ENCODE peak calls at places on chromosomes 13 and 19, in eight cellular contexts. I is choroid plexus epithelial cell, Y is tibial artery, T is endothelial cell, F is cardiac muscle cell, C is pancreas, E is neural crest cell, A is uterus. V is an unnamed sample.

GRCh38 chr13:49367640-49368431 is 76.0 kb downstream of the CAB39L start:
- DNase-seq in C (no peak), E (no peak), I (peak), T (no peak), F (no peak), Y (no peak), A (no peak), V (no peak)

GRCh38 chr19:30374791-30375650 is 2.8 kb downstream of the ZNF536 start:
- DNase-seq in F (peak), I (no peak), E (peak), C (no peak), A (no peak), T (no peak), Y (no peak), V (no peak)

GRCh38 chr13:48801255-48801654 is 147.5 kb downstream of the CYSLTR2 start:
- DNase-seq in F (no peak), A (no peak), T (no peak), E (no peak), C (no peak), Y (no peak), I (no peak), V (no peak)

GRCh38 chr19:47379398-47379938 is 30.4 kb downstream of the DHX34 start:
- DNase-seq in E (no peak), T (no peak), Y (no peak), I (no peak), C (no peak), A (no peak), F (no peak), V (no peak)

GRCh38 chr19:28981994-28982393 is 231.0 kb downstream of the UQCRFS1 start:
- DNase-seq in F (no peak), C (no peak), A (no peak), Y (no peak), I (no peak), E (no peak), T (no peak), V (no peak)

GRCh38 chr13:104843328-104843727 is 1692.1 kb downstream of the EFNB2 start:
- DNase-seq in E (no peak), T (no peak), I (no peak), Y (no peak), A (no peak), F (no peak), C (no peak), V (no peak)

GRCh38 chr13:106685142-106685541 is 117.2 kb upstream of the ARGLU1 start:
- DNase-seq in E (no peak), F (no peak), C (no peak), Y (no peak), A (no peak), I (no peak), T (no peak), V (no peak)

GRCh38 chr13:22061371-22061805 is 390.5 kb downstream of the FGF9 start:
- DNase-seq in C (no peak), T (no peak), Y (no peak), A (no peak), F (no peak), E (no peak), I (no peak), V (no peak)

GRCh38 chr13:102721800-102722231 is 27.0 kb upstream of the METTL21C start:
- DNase-seq in T (no peak), A (no peak), F (no peak), C (no peak), Y (no peak), E (no peak), I (peak), V (no peak)

GRCh38 chr19:1046117-1046626 is 6.3 kb downstream of the ABCA7 start:
- DNase-seq in T (no peak), A (no peak), C (no peak), E (no peak), I (no peak), Y (no peak), F (no peak), V (no peak)

GRCh38 chr13:83865161-83866137 is 16.8 kb downstream of the SLITRK1 start:
- DNase-seq in F (no peak), A (no peak), C (no peak), I (no peak), E (no peak), Y (no peak), T (no peak), V (no peak)

GRCh38 chr19:29273000-29273691 is 60.2 kb upstream of the UQCRFS1 start:
- DNase-seq in C (no peak), E (no peak), Y (no peak), I (no peak), A (no peak), F (no peak), T (no peak), V (no peak)

GRCh38 chr19:6472713-6473112 is 8.6 kb downstream of the CRB3 start:
- DNase-seq in F (no peak), E (no peak), Y (no peak), I (no peak), C (peak), T (no peak), A (no peak), V (no peak)

GRCh38 chr19:58562126-58563033 is 4.0 kb upstream of the UBE2M start:
- DNase-seq in T (peak), I (peak), C (peak), A (no peak), Y (no peak), F (peak), E (no peak), V (no peak)

GRCh38 chr19:11887618-11888531 is at the start of gene ZNF69:
- DNase-seq in C (peak), A (peak), T (no peak), E (peak), I (peak), Y (peak), F (peak), V (peak)

GRCh38 chr13:111156421-111156820 is 41.3 kb downstream of the ARHGEF7 start:
- DNase-seq in E (no peak), C (no peak), A (no peak), T (no peak), I (no peak), F (no peak), Y (no peak), V (no peak)

GRCh38 chr13:45621950-45622349 is 6.4 kb upstream of the ERICH6B start:
- DNase-seq in T (no peak), C (no peak), F (no peak), A (no peak), Y (no peak), I (no peak), E (no peak), V (no peak)

GRCh38 chr13:29279859-29280258 is 315.6 kb downstream of the SLC7A1 start:
- DNase-seq in F (no peak), T (no peak), C (no peak), I (no peak), A (no peak), Y (no peak), E (no peak), V (no peak)

GRCh38 chr13:29282096-29282495 is 313.4 kb downstream of the SLC7A1 start:
- DNase-seq in I (no peak), E (no peak), T (no peak), C (no peak), A (no peak), Y (no peak), F (no peak), V (no peak)

DNA sequence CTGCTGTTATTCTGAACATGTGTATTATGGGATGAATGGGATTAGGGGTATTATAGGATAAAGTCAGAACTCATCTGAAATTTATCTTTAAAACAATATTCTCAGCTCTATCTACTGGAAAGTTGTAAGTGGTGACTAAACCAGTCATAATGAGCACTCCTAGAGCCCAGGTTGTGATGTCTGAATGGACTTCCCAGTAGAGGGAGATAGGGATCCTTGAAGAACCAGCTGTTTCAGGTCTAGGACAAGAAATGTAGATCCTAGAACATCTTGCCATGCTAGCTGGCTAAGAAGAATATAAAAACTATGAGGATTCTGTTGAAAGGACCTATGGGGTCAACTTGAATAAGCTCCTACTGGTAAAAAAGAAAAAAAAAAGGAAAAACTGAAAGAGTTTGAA is 310.8 kb downstream of the SLC7A1 start:
- DNase-seq in E (no peak), T (no peak), I (peak), F (no peak), Y (no peak), C (no peak), A (no peak), V (no peak)
- TF ChIP-seq CTCF in E (no peak), T (no peak), I (no peak), F (no peak), Y (no peak), C (no peak), A (no peak), V (no peak)

DNA sequence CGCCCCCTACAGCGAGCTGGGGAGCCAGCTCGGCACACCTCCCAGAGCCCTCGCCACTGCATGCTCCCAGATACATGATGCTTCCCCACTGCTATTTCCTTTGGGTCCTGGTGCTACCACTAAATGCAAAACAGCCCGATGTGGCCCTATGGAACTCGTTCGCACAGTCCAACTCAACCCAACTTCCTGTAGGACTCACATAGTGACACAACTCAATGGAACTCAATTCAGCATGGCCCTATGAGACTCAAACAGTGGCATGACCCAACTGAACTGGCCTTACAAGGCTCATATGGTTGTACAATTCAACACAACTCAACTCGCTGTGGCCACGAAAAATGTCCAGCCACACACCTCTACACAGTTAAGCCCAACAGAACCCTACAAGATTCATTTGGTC is 3.5 kb downstream of the KCNA7 start:
- DNase-seq in I (no peak), T (no peak), C (no peak), F (no peak), E (no peak), Y (no peak), A (no peak), V (no peak)
- TF ChIP-seq CTCF in I (no peak), T (no peak), C (no peak), F (no peak), E (no peak), Y (no peak), A (no peak), V (no peak)

GRCh38 chr19:49809987-49810389 is 3.1 kb downstream of the FUZ start:
- DNase-seq in C (no peak), F (no peak), I (no peak), Y (no peak), T (no peak), E (no peak), A (no peak), V (no peak)

GRCh38 chr19:49811328-49811727 is 1.8 kb downstream of the FUZ start:
- DNase-seq in I (no peak), A (no peak), T (no peak), F (no peak), Y (no peak), C (no peak), E (no peak), V (no peak)

GRCh38 chr19:49812452-49812996 is 568 bp downstream of the FUZ start:
- DNase-seq in C (no peak), E (no peak), A (no peak), Y (no peak), T (no peak), F (no peak), I (no peak), V (no peak)

GRCh38 chr19:49814010-49814409 is 918 bp upstream of the FUZ start:
- DNase-seq in A (no peak), C (no peak), F (no peak), T (no peak), I (no peak), Y (no peak), E (no peak), V (no peak)

GRCh38 chr19:49812997-49813861 is at the start of gene FUZ:
- DNase-seq in A (peak), Y (peak), E (peak), C (peak), F (peak), I (peak), T (peak), V (peak)
- TF ChIP-seq CTCF in A (peak), Y (no peak), E (peak), C (no peak), F (peak), I (peak), T (peak), V (no peak)

DNA sequence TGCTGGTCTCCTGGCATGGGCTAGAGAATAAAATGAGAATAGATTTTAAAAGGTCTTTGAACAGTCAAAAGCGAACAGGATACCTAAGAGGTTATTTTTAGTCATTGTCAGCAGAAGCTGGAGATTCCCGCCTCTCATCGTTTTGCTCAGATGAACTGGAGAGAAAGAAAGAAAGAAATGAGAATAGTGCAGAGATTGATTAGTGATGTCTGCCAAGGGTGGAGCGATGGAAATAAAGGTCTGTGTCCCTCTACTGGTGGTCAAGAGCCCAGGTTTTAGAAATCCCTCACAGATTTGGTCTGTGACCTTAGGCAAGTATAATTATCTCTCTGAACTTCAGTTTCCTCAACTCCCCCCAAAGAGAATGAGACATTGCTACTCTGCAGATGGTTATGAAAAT is 5.4 kb downstream of the NCAN start:
- DNase-seq in A (no peak), F (no peak), I (peak), T (no peak), E (no peak), Y (no peak), C (no peak), V (no peak)
- TF ChIP-seq CTCF in A (no peak), F (no peak), I (peak), T (no peak), E (peak), Y (no peak), C (no peak), V (no peak)

GRCh38 chr19:14096272-14096992 is 5.9 kb upstream of the SAMD1 start:
- DNase-seq in T (no peak), C (no peak), E (no peak), F (no peak), Y (no peak), I (no peak), A (no peak), V (no peak)
- TF ChIP-seq CTCF in T (no peak), C (no peak), E (no peak), F (peak), Y (no peak), I (peak), A (no peak), V (no peak)

DNA sequence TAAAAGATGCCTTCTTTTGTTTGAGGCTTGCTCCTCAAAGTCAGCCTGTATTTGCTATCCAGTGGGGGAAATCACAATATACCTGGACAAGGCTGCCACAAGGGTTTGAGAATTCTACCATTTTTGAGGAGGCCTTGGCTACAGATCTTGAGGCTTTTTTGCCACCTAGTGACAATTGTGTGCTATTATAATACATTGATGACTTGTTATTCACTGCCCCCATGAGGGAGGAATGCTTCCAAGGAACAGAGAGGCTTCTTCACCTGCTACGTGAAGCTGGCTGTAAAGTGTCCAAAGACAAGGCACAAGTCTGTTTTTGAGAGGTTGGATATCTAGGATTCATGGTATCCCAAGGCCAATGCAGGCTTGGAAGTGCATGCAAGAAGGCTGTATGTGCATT is 72.5 kb downstream of the ZNF708 start:
- DNase-seq in C (no peak), Y (no peak), E (no peak), A (no peak), T (no peak), I (peak), F (peak), V (no peak)
- TF ChIP-seq CTCF in C (no peak), Y (no peak), E (no peak), A (no peak), T (no peak), I (peak), F (peak), V (no peak)